ENCODE peak calls at places on chromosome 3, in eight cellular contexts. R is KG1, Q is MM.1S, A is ELR, S is activated T-cell treated with anti-CD3 and anti-CD28 coated beads for 4 hours, I is GM04503, J is heart left ventricle, N is HTR-8/SVneo. T is an unnamed sample.
A peak's percentile ranks its signal among the peaks of the same experiment; 100 is the strongest.

GRCh38 chr3:133188996-133189395 is 150.8 kb downstream of the TMEM108 start:
- DNase-seq in R (no peak), Q (no peak), A (no peak), S (no peak), I (no peak), J (no peak), N (no peak), T (no peak)

GRCh38 chr3:113218011-113218678 is 6.8 kb downstream of the BOC start:
- DNase-seq in R (no peak), Q (no peak), A (no peak), S (no peak), I (no peak), J (no peak), N (no peak), T (no peak)

GRCh38 chr3:98793971-98794370 is 30.8 kb downstream of the ST3GAL6 start:
- DNase-seq in R (no peak), Q (no peak), A (no peak), S (no peak), I (no peak), J (no peak), N (no peak), T (no peak)

GRCh38 chr3:123005291-123005690 is 22.3 kb downstream of the SEMA5B start:
- DNase-seq in R (no peak), Q (no peak), A (no peak), S (no peak), I (no peak), J (no peak), N (no peak), T (no peak)

GRCh38 chr3:23991236-23992050 is 46.4 kb downstream of the NR1D2 start:
- DNase-seq in R (no peak), Q (no peak), A (no peak), S (no peak), I (no peak), J (no peak), N (no peak), T (no peak)

GRCh38 chr3:53513556-53514190 is 19.3 kb downstream of the CACNA1D start:
- DNase-seq in R (no peak), Q (no peak), A (peak; percentile 39), S (no peak), I (no peak), J (no peak), N (no peak), T (peak; percentile 10)

GRCh38 chr3:40339871-40340270 is 30.4 kb downstream of the EIF1B start:
- DNase-seq in R (no peak), Q (no peak), A (no peak), S (no peak), I (no peak), J (no peak), N (no peak), T (no peak)

GRCh38 chr3:152300029-152300764 is 31.5 kb downstream of the MBNL1 start:
- DNase-seq in R (no peak), Q (no peak), A (no peak), S (no peak), I (no peak), J (no peak), N (no peak), T (no peak)

GRCh38 chr3:150469931-150470740 is 62.0 kb downstream of the TSC22D2 start:
- DNase-seq in R (no peak), Q (no peak), A (peak; percentile 94), S (no peak), I (no peak), J (no peak), N (no peak), T (peak; percentile 48)

GRCh38 chr3:148882288-148882687 is 17.2 kb downstream of the CPA3 start:
- DNase-seq in R (no peak), Q (no peak), A (peak; percentile 31), S (no peak), I (no peak), J (no peak), N (no peak), T (peak; percentile 74)

GRCh38 chr3:32626650-32627049 is 56.0 kb upstream of the DYNC1LI1 start:
- DNase-seq in R (no peak), Q (no peak), A (no peak), S (no peak), I (no peak), J (peak; percentile 54), N (no peak), T (no peak)

GRCh38 chr3:98022978-98023820 is 11.9 kb downstream of the GABRR3 start:
- DNase-seq in R (peak; percentile 74), Q (peak; percentile 82), A (peak; percentile 73), S (peak; percentile 96), I (no peak), J (peak; percentile 94), N (peak; percentile 54), T (peak; percentile 50)

GRCh38 chr3:196726788-196727675 is 12.6 kb upstream of the PAK2 start:
- DNase-seq in R (no peak), Q (no peak), A (peak; percentile 88), S (no peak), I (no peak), J (no peak), N (no peak), T (peak; percentile 88)

GRCh38 chr3:58414538-58415197 is 19.0 kb downstream of the PDHB start:
- DNase-seq in R (no peak), Q (peak; percentile 65), A (peak; percentile 77), S (peak; percentile 38), I (no peak), J (no peak), N (peak; percentile 68), T (peak; percentile 66)

GRCh38 chr3:131995936-131996335 is 38.9 kb downstream of the CPNE4 start:
- DNase-seq in R (no peak), Q (no peak), A (no peak), S (no peak), I (no peak), J (no peak), N (no peak), T (peak; percentile 28)

GRCh38 chr3:156507285-156507684 is 47.6 kb downstream of the SSR3 start:
- DNase-seq in R (no peak), Q (no peak), A (peak; percentile 72), S (no peak), I (no peak), J (no peak), N (no peak), T (peak; percentile 58)

GRCh38 chr3:190865828-190866227 is 3.3 kb upstream of the GMNC start:
- DNase-seq in R (no peak), Q (peak; percentile 21), A (peak; percentile 52), S (no peak), I (no peak), J (no peak), N (no peak), T (no peak)

GRCh38 chr3:171460226-171461086 is at the start of gene TNIK:
- DNase-seq in R (peak; percentile 55), Q (peak; percentile 93), A (peak; percentile 90), S (peak; percentile 94), I (peak; percentile 51), J (peak; percentile 94), N (peak; percentile 88), T (peak; percentile 95)

GRCh38 chr3:186361612-186362408 is at the start of gene DGKG:
- DNase-seq in R (peak; percentile 20), Q (peak; percentile 79), A (peak; percentile 8), S (no peak), I (no peak), J (peak; percentile 81), N (no peak), T (no peak)

GRCh38 chr3:124850633-124851032 is 36.5 kb downstream of the ITGB5 start:
- DNase-seq in R (no peak), Q (no peak), A (peak; percentile 59), S (no peak), I (no peak), J (no peak), N (no peak), T (peak; percentile 57)

GRCh38 chr3:182486459-182486858 is 306.8 kb upstream of the ATP11B start:
- DNase-seq in R (no peak), Q (no peak), A (no peak), S (no peak), I (no peak), J (no peak), N (no peak), T (no peak)

GRCh38 chr3:104810896-104811295 is 555.8 kb upstream of the ALCAM start:
- DNase-seq in R (no peak), Q (no peak), A (no peak), S (no peak), I (no peak), J (no peak), N (no peak), T (no peak)

GRCh38 chr3:157063926-157064325 is 96.0 kb downstream of the CCNL1 start:
- DNase-seq in R (no peak), Q (no peak), A (no peak), S (no peak), I (no peak), J (no peak), N (no peak), T (no peak)

GRCh38 chr3:19272296-19272695 is 124.0 kb downstream of the KCNH8 start:
- DNase-seq in R (no peak), Q (no peak), A (no peak), S (no peak), I (no peak), J (no peak), N (no peak), T (no peak)

GRCh38 chr3:105304487-105304886 is 62.2 kb upstream of the ALCAM start:
- DNase-seq in R (no peak), Q (no peak), A (peak; percentile 3), S (no peak), I (no peak), J (no peak), N (no peak), T (no peak)

GRCh38 chr3:32315441-32315840 is 76.2 kb upstream of the CMTM7 start:
- DNase-seq in R (no peak), Q (no peak), A (no peak), S (no peak), I (no peak), J (no peak), N (no peak), T (no peak)

GRCh38 chr3:136667081-136667480 is 85.1 kb downstream of the STAG1 start:
- DNase-seq in R (no peak), Q (no peak), A (peak; percentile 39), S (no peak), I (no peak), J (no peak), N (no peak), T (no peak)

GRCh38 chr3:88038561-88038960 is 20.2 kb downstream of the CGGBP1 start:
- DNase-seq in R (no peak), Q (no peak), A (peak; percentile 87), S (no peak), I (peak; percentile 47), J (no peak), N (no peak), T (peak; percentile 87)

GRCh38 chr3:107753988-107754387 is 231.2 kb downstream of the BBX start:
- DNase-seq in R (no peak), Q (no peak), A (no peak), S (no peak), I (no peak), J (no peak), N (no peak), T (no peak)

GRCh38 chr3:62151591-62151990 is 221.8 kb downstream of the FEZF2 start:
- DNase-seq in R (no peak), Q (no peak), A (peak; percentile 18), S (no peak), I (no peak), J (no peak), N (no peak), T (peak; percentile 39)

GRCh38 chr3:104548401-104548800 is 818.3 kb upstream of the ALCAM start:
- DNase-seq in R (no peak), Q (no peak), A (no peak), S (no peak), I (no peak), J (no peak), N (no peak), T (no peak)

GRCh38 chr3:122893754-122894668 is 99.1 kb downstream of the SLC49A4 start:
- DNase-seq in R (no peak), Q (no peak), A (peak; percentile 31), S (no peak), I (peak; percentile 12), J (no peak), N (no peak), T (no peak)

GRCh38 chr3:124584552-124585391 is 145.5 kb upstream of the UMPS start:
- DNase-seq in R (no peak), Q (peak; percentile 44), A (peak; percentile 41), S (peak; percentile 5), I (no peak), J (peak; percentile 89), N (peak; percentile 70), T (no peak)

GRCh38 chr3:136078421-136079364 is 113.2 kb downstream of the PPP2R3A start:
- DNase-seq in R (peak; percentile 14), Q (peak; percentile 39), A (peak; percentile 61), S (no peak), I (no peak), J (no peak), N (peak; percentile 33), T (peak; percentile 41)

T was measured in HCEC 1CT.